ENCODE peak calls at places on chromosomes 5 and 9, in ten cellular contexts. One of them, this sample, is unnamed.
A peak's percentile ranks its signal among the peaks of the same experiment; 100 is the strongest.

GRCh38 chr9:109254317-109254716 is 66.5 kb downstream of the EPB41L4B start:
- DNase-seq in SK-N-DZ: no peak
- DNase-seq in WTC11: no peak
- DNase-seq in cardiac muscle cell: peak; percentile 78
- DNase-seq in neural progenitor cell: no peak
- DNase-seq in fibroblast of lung: peak; percentile 88
- DNase-seq in bronchial epithelial cell: peak; percentile 69
- DNase-seq in stomach: no peak
- DNase-seq in AG10803: peak; percentile 78
- DNase-seq in T1000: no peak
- DNase-seq in this sample: no peak

GRCh38 chr5:113205323-113205722 is 228.7 kb downstream of the DCP2 start:
- DNase-seq in SK-N-DZ: no peak
- DNase-seq in WTC11: no peak
- DNase-seq in cardiac muscle cell: peak; percentile 39
- DNase-seq in neural progenitor cell: no peak
- DNase-seq in fibroblast of lung: no peak
- DNase-seq in bronchial epithelial cell: peak; percentile 63
- DNase-seq in stomach: no peak
- DNase-seq in AG10803: no peak
- DNase-seq in T1000: no peak
- DNase-seq in this sample: no peak

GRCh38 chr9:113675475-113675941 is 200.6 kb upstream of the ZNF618 start:
- DNase-seq in SK-N-DZ: no peak
- DNase-seq in WTC11: no peak
- DNase-seq in cardiac muscle cell: peak; percentile 95
- DNase-seq in neural progenitor cell: no peak
- DNase-seq in fibroblast of lung: peak; percentile 95
- DNase-seq in bronchial epithelial cell: peak; percentile 39
- DNase-seq in stomach: peak; percentile 28
- DNase-seq in AG10803: peak; percentile 98
- DNase-seq in T1000: peak; percentile 70
- DNase-seq in this sample: no peak

GRCh38 chr5:142664634-142665033 is 21.3 kb downstream of the FGF1 start:
- DNase-seq in SK-N-DZ: no peak
- DNase-seq in WTC11: no peak
- DNase-seq in cardiac muscle cell: no peak
- DNase-seq in neural progenitor cell: no peak
- DNase-seq in fibroblast of lung: no peak
- DNase-seq in bronchial epithelial cell: no peak
- DNase-seq in stomach: no peak
- DNase-seq in AG10803: no peak
- DNase-seq in T1000: no peak
- DNase-seq in this sample: no peak

GRCh38 chr9:106976772-106977171 is 113.8 kb downstream of the ZNF462 start:
- DNase-seq in SK-N-DZ: no peak
- DNase-seq in WTC11: no peak
- DNase-seq in cardiac muscle cell: no peak
- DNase-seq in neural progenitor cell: no peak
- DNase-seq in fibroblast of lung: no peak
- DNase-seq in bronchial epithelial cell: no peak
- DNase-seq in stomach: no peak
- DNase-seq in AG10803: no peak
- DNase-seq in T1000: no peak
- DNase-seq in this sample: no peak

GRCh38 chr5:133706732-133707430 is 94.5 kb upstream of the FSTL4 start:
- DNase-seq in SK-N-DZ: no peak
- DNase-seq in WTC11: no peak
- DNase-seq in cardiac muscle cell: no peak
- DNase-seq in neural progenitor cell: no peak
- DNase-seq in fibroblast of lung: no peak
- DNase-seq in bronchial epithelial cell: no peak
- DNase-seq in stomach: no peak
- DNase-seq in AG10803: no peak
- DNase-seq in T1000: no peak
- DNase-seq in this sample: no peak

GRCh38 chr9:14238518-14238917 is 75.4 kb downstream of the NFIB start:
- DNase-seq in SK-N-DZ: no peak
- DNase-seq in WTC11: no peak
- DNase-seq in cardiac muscle cell: peak; percentile 74
- DNase-seq in neural progenitor cell: peak; percentile 15
- DNase-seq in fibroblast of lung: peak; percentile 39
- DNase-seq in bronchial epithelial cell: peak; percentile 87
- DNase-seq in stomach: no peak
- DNase-seq in AG10803: no peak
- DNase-seq in T1000: no peak
- DNase-seq in this sample: no peak

GRCh38 chr9:76371901-76372300 is 22.3 kb downstream of the RFK start:
- DNase-seq in SK-N-DZ: no peak
- DNase-seq in WTC11: no peak
- DNase-seq in cardiac muscle cell: peak; percentile 63
- DNase-seq in neural progenitor cell: no peak
- DNase-seq in fibroblast of lung: peak; percentile 30
- DNase-seq in bronchial epithelial cell: peak; percentile 55
- DNase-seq in stomach: no peak
- DNase-seq in AG10803: peak; percentile 62
- DNase-seq in T1000: no peak
- DNase-seq in this sample: no peak

GRCh38 chr9:71036501-71036900 is 84.9 kb downstream of the TRPM3 start:
- DNase-seq in SK-N-DZ: no peak
- DNase-seq in WTC11: no peak
- DNase-seq in cardiac muscle cell: peak; percentile 73
- DNase-seq in neural progenitor cell: no peak
- DNase-seq in fibroblast of lung: peak; percentile 23
- DNase-seq in bronchial epithelial cell: peak; percentile 58
- DNase-seq in stomach: peak; percentile 38
- DNase-seq in AG10803: no peak
- DNase-seq in T1000: no peak
- DNase-seq in this sample: no peak

GRCh38 chr5:176578391-176578808 is 29.3 kb downstream of the CDHR2 start:
- DNase-seq in SK-N-DZ: peak; percentile 80
- DNase-seq in WTC11: peak; percentile 90
- DNase-seq in cardiac muscle cell: peak; percentile 36
- DNase-seq in neural progenitor cell: peak; percentile 79
- DNase-seq in fibroblast of lung: peak; percentile 26
- DNase-seq in bronchial epithelial cell: peak; percentile 77
- DNase-seq in stomach: peak; percentile 80
- DNase-seq in AG10803: peak; percentile 17
- DNase-seq in T1000: no peak
- DNase-seq in this sample: peak; percentile 35

GRCh38 chr5:14464661-14465060 is 116.9 kb upstream of the OTULINL start:
- DNase-seq in SK-N-DZ: no peak
- DNase-seq in WTC11: no peak
- DNase-seq in cardiac muscle cell: no peak
- DNase-seq in neural progenitor cell: no peak
- DNase-seq in fibroblast of lung: no peak
- DNase-seq in bronchial epithelial cell: no peak
- DNase-seq in stomach: no peak
- DNase-seq in AG10803: no peak
- DNase-seq in T1000: no peak
- DNase-seq in this sample: no peak

GRCh38 chr9:91033802-91034201 is 232.2 kb downstream of the SYK start:
- DNase-seq in SK-N-DZ: no peak
- DNase-seq in WTC11: peak; percentile 84
- DNase-seq in cardiac muscle cell: peak; percentile 25
- DNase-seq in neural progenitor cell: peak; percentile 48
- DNase-seq in fibroblast of lung: no peak
- DNase-seq in bronchial epithelial cell: no peak
- DNase-seq in stomach: no peak
- DNase-seq in AG10803: no peak
- DNase-seq in T1000: no peak
- DNase-seq in this sample: peak; percentile 14

GRCh38 chr9:136014928-136015633 is 53.9 kb upstream of the UBAC1 start:
- DNase-seq in SK-N-DZ: no peak
- DNase-seq in WTC11: no peak
- DNase-seq in cardiac muscle cell: no peak
- DNase-seq in neural progenitor cell: no peak
- DNase-seq in fibroblast of lung: no peak
- DNase-seq in bronchial epithelial cell: no peak
- DNase-seq in stomach: no peak
- DNase-seq in AG10803: no peak
- DNase-seq in T1000: no peak
- DNase-seq in this sample: no peak

GRCh38 chr9:111926421-111926875 is 29.8 kb downstream of the UGCG start:
- DNase-seq in SK-N-DZ: no peak
- DNase-seq in WTC11: no peak
- DNase-seq in cardiac muscle cell: peak; percentile 90
- DNase-seq in neural progenitor cell: no peak
- DNase-seq in fibroblast of lung: peak; percentile 68
- DNase-seq in bronchial epithelial cell: no peak
- DNase-seq in stomach: no peak
- DNase-seq in AG10803: peak; percentile 62
- DNase-seq in T1000: no peak
- DNase-seq in this sample: peak; percentile 13